ENCODE peak calls at places on chromosomes 6 and 20, in four cellular contexts. P is astrocyte, J is neural progenitor cell, N is MM.1S. B is an unnamed sample.
A peak's percentile ranks its signal among the peaks of the same experiment; 100 is the strongest.

GRCh38 chr20:11048739-11049138 is 374.9 kb upstream of the JAG1 start:
- DNase-seq in P (no peak), J (no peak), N (no peak), B (no peak)

GRCh38 chr6:141421378-141421777 is 711.3 kb upstream of the GJE1 start:
- DNase-seq in P (peak; percentile 86), J (no peak), N (no peak), B (no peak)

GRCh38 chr20:41334452-41335421 is 5.9 kb upstream of the LPIN3 start:
- DNase-seq in P (no peak), N (no peak), J (no peak), B (peak; percentile 27)

GRCh38 chr20:57221916-57222630 is 44.4 kb downstream of the BMP7 start:
- DNase-seq in N (no peak), J (no peak), P (no peak), B (peak; percentile 52)

GRCh38 chr20:58817748-58818147 is 33.0 kb downstream of the GNAS-AS1 start:
- DNase-seq in P (no peak), J (no peak), N (no peak), B (no peak)

GRCh38 chr6:148304976-148305375 is 37.7 kb upstream of the SASH1 start:
- DNase-seq in N (no peak), P (peak; percentile 87), J (peak; percentile 36), B (peak; percentile 85)

GRCh38 chr6:17482711-17483110 is 89.3 kb downstream of the CAP2 start:
- DNase-seq in P (no peak), N (no peak), J (no peak), B (no peak)

GRCh38 chr6:4819706-4820283 is 43.6 kb downstream of the CDYL start:
- DNase-seq in N (no peak), J (peak; percentile 25), P (peak; percentile 25), B (peak; percentile 32)

GRCh38 chr6:104126621-104127020 is 733.1 kb downstream of the HACE1 start:
- DNase-seq in N (no peak), P (no peak), J (peak; percentile 19), B (no peak)

GRCh38 chr6:37320649-37321048 is 33.1 kb upstream of the RNF8 start:
- DNase-seq in N (no peak), J (peak; percentile 16), P (no peak), B (no peak)

GRCh38 chr20:59831024-59831900 is 102.2 kb downstream of the SYCP2 start:
- DNase-seq in P (no peak), N (no peak), J (no peak), B (no peak)
- H3K4me1 ChIP-seq in P (peaks cover 10% of the 10 kb centered on the region), N (no peaks in the 10 kb centered on the region), J (peaks cover 14% of the 10 kb centered on the region), B (peaks cover 15% of the 10 kb centered on the region)

GRCh38 chr6:21738180-21739094 is 144.9 kb downstream of the SOX4 start:
- DNase-seq in N (no peak), J (no peak), P (no peak), B (no peak)
- H3K79me2 ChIP-seq in N (no peaks in the 10 kb centered on the region), J (peaks cover 100% of the 10 kb centered on the region), P (peaks cover 57% of the 10 kb centered on the region), B (no peaks in the 10 kb centered on the region)

GRCh38 chr6:33030245-33030644 is 20.9 kb upstream of the HLA-DOA start:
- DNase-seq in N (no peak), P (no peak), J (no peak), B (no peak)
- H3K27ac ChIP-seq in N (no peak overlapping the region), P (no peak overlapping the region), J (no peak overlapping the region), B (no peak overlapping the region)

GRCh38 chr20:61123286-61123685 is 128.8 kb upstream of the CDH4 start:
- DNase-seq in J (no peak), P (no peak), N (no peak), B (no peak)
- H3K4me1 ChIP-seq in J (peaks cover 5% of the 10 kb centered on the region), P (peaks cover 15% of the 10 kb centered on the region), N (no peaks in the 10 kb centered on the region), B (peaks cover 7% of the 10 kb centered on the region)

GRCh38 chr6:145811741-145812140 is 2.9 kb downstream of the FBXO30 start:
- DNase-seq in P (no peak), J (no peak), N (no peak), B (no peak)
- H3K79me2 ChIP-seq in P (peaks cover 78% of the 10 kb centered on the region), J (peaks cover 84% of the 10 kb centered on the region), N (peaks cover 63% of the 10 kb centered on the region), B (peaks cover 77% of the 10 kb centered on the region)

GRCh38 chr6:70549327-70549726 is 17.4 kb upstream of the SDHAF4 start:
- DNase-seq in P (no peak), J (no peak), N (no peak), B (no peak)
- H3K27ac ChIP-seq in P (no peak overlapping the region), J (no peak overlapping the region), N (no peak overlapping the region), B (no peak overlapping the region)